ENCODE peak calls at places on chromosomes 7 and 10, in nine cellular contexts. A is astrocyte; L is esophagus squamous epithelium; S is IMR-90; W is uterus; P is CD4-positive, alpha-beta T cell; Q is cardiac muscle cell; H is brain microvascular endothelial cell; I is neural progenitor cell. M is an unnamed sample. For H3K27me3, the result is how much of the 10 kb centered on the place peaks cover.

GRCh38 chr10:19332304-19332703 is 283.7 kb downstream of the MALRD1 start:
- DNase-seq in A (no peak), L (no peak), S (peak), W (no peak), P (no peak), Q (no peak), H (no peak), I (no peak), M (no peak)

GRCh38 chr7:112053405-112054069 is 152.7 kb downstream of the DOCK4 start:
- DNase-seq in A (no peak), L (no peak), S (no peak), W (no peak), P (no peak), Q (no peak), H (no peak), I (no peak), M (no peak)

GRCh38 chr10:124387078-124387874 is 31.4 kb downstream of the OAT start:
- DNase-seq in A (no peak), L (no peak), S (no peak), W (no peak), P (no peak), Q (no peak), H (no peak), I (no peak), M (no peak)

GRCh38 chr10:98422182-98422581 is 7.2 kb upstream of the PYROXD2 start:
- DNase-seq in A (no peak), L (no peak), S (no peak), W (no peak), P (no peak), Q (no peak), H (no peak), I (no peak), M (no peak)

GRCh38 chr10:62076872-62077271 is 175.4 kb downstream of the ARID5B start:
- DNase-seq in A (peak), L (no peak), S (peak), W (no peak), P (no peak), Q (no peak), H (peak), I (no peak), M (no peak)

GRCh38 chr10:113518415-113518814 is 34.4 kb upstream of the HABP2 start:
- DNase-seq in A (no peak), L (no peak), S (no peak), W (no peak), P (no peak), Q (no peak), H (no peak), I (no peak), M (no peak)

GRCh38 chr7:91181949-91182348 is 82.3 kb upstream of the FZD1 start:
- DNase-seq in A (peak), L (no peak), S (peak), W (no peak), P (no peak), Q (no peak), H (no peak), I (no peak), M (no peak)

GRCh38 chr7:142790565-142790964 is 19.8 kb downstream of the PRSS2 start:
- DNase-seq in A (no peak), L (no peak), S (no peak), W (no peak), P (no peak), Q (no peak), H (no peak), I (no peak), M (no peak)

GRCh38 chr7:30583181-30583580 is 11.5 kb upstream of the GARS1 start:
- DNase-seq in A (no peak), L (no peak), S (no peak), W (no peak), P (no peak), Q (no peak), H (no peak), I (no peak), M (no peak)

GRCh38 chr7:129851810-129852209 is 101.0 kb downstream of the UBE2H start:
- DNase-seq in A (no peak), L (no peak), S (no peak), W (no peak), P (no peak), Q (no peak), H (no peak), I (no peak), M (no peak)

GRCh38 chr10:79149662-79150443 is 81.1 kb downstream of the ZMIZ1 start:
- DNase-seq in A (no peak), L (peak), S (peak), W (peak), P (peak), Q (no peak), H (peak), I (peak), M (no peak)

GRCh38 chr10:61606971-61607907 is 55.5 kb upstream of the CABCOCO1 start:
- DNase-seq in A (no peak), L (no peak), S (no peak), W (no peak), P (no peak), Q (peak), H (no peak), I (no peak), M (no peak)

GRCh38 chr10:124944982-124945381 is 3.1 kb downstream of the ZRANB1 start:
- DNase-seq in A (peak), L (no peak), S (peak), W (no peak), P (no peak), Q (no peak), H (no peak), I (no peak), M (no peak)

GRCh38 chr7:1247527-1248041 is 14.9 kb downstream of the UNCX start:
- DNase-seq in A (no peak), L (no peak), S (no peak), W (no peak), P (no peak), Q (no peak), H (no peak), I (peak), M (no peak)

GRCh38 chr7:28020302-28020940 is 160.2 kb downstream of the JAZF1 start:
- DNase-seq in A (peak), L (no peak), S (peak), W (peak), P (no peak), Q (peak), H (peak), I (peak), M (peak)

GRCh38 chr7:102860351-102860811 is 52.4 kb upstream of the LRRC17 start:
- DNase-seq in A (peak), L (no peak), S (peak), W (no peak), P (no peak), Q (no peak), H (peak), I (no peak), M (peak)

GRCh38 chr10:51403522-51403921 is 295.9 kb downstream of the CSTF2T start:
- DNase-seq in A (no peak), L (no peak), S (no peak), W (no peak), P (no peak), Q (no peak), H (no peak), I (no peak), M (no peak)

GRCh38 chr10:51400354-51401096 is 298.9 kb downstream of the CSTF2T start:
- DNase-seq in A (no peak), L (no peak), S (no peak), W (no peak), P (no peak), Q (no peak), H (no peak), I (no peak), M (no peak)

GRCh38 chr10:51397244-51397643 is 302.2 kb downstream of the CSTF2T start:
- DNase-seq in A (no peak), L (no peak), S (no peak), W (no peak), P (no peak), Q (no peak), H (no peak), I (no peak), M (no peak)

GRCh38 chr10:51399840-51400239 is 299.6 kb downstream of the CSTF2T start:
- DNase-seq in A (no peak), L (no peak), S (no peak), W (no peak), P (no peak), Q (no peak), H (no peak), I (no peak), M (no peak)

DNA sequence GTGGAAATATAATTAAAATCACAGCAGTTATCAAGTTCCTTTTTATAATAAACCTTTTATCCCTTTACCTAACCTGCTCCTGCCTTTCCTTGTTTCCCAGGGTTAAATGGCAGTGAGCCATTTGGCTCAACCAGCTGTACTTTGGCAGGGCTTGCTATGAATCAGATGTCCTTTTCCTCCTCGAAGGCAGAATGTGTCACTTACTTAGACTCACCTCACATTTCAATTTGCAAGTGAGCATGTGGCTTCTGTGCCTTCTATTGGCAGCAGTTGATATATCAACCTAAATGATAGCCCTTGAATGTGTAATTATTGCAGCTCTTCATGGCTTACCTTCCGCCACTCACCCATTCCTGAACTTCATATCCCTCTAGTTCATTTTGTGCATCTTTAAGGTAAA is 301.7 kb downstream of the CSTF2T start:
- DNase-seq in A (peak), L (no peak), S (peak), W (peak), P (no peak), Q (no peak), H (peak), I (no peak), M (no peak)
- TF ChIP-seq CTCF in A (no peak), L (no peak), S (no peak), W (no peak), P (no peak), Q (no peak), H (no peak), I (no peak), M (no peak)

GRCh38 chr7:155449008-155449879 is 8.7 kb upstream of the EN2 start:
- DNase-seq in A (no peak), L (no peak), S (no peak), W (no peak), P (no peak), Q (no peak), H (no peak), I (peak), M (no peak)

GRCh38 chr7:155447603-155448002 is 10.3 kb upstream of the EN2 start:
- DNase-seq in A (no peak), L (no peak), S (no peak), W (no peak), P (no peak), Q (no peak), H (no peak), I (no peak), M (no peak)

GRCh38 chr7:155441856-155442255 is 16.1 kb upstream of the EN2 start:
- DNase-seq in A (no peak), L (no peak), S (no peak), W (no peak), P (no peak), Q (no peak), H (no peak), I (no peak), M (no peak)

GRCh38 chr7:155448632-155449007 is 9.3 kb upstream of the EN2 start:
- DNase-seq in A (no peak), L (no peak), S (no peak), W (no peak), P (no peak), Q (no peak), H (no peak), I (peak), M (no peak)

GRCh38 chr7:155444746-155445145 is 13.2 kb upstream of the EN2 start:
- DNase-seq in A (no peak), L (no peak), S (no peak), W (no peak), P (no peak), Q (no peak), H (no peak), I (no peak), M (no peak)
- H3K27me3 ChIP-seq in A (under half), L (under half), S (under half), W (under half), P (under half), Q (half or more), H (under half), I (half or more), M (under half)

GRCh38 chr10:28840202-28840601 is 162.9 kb downstream of the BAMBI start:
- DNase-seq in A (no peak), L (no peak), S (no peak), W (no peak), P (no peak), Q (no peak), H (no peak), I (no peak), M (no peak)
- H3K27ac ChIP-seq in A (peak), L (no peak), S (no peak), W (peak), P (no peak), Q (peak), H (peak), I (no peak), M (no peak)

GRCh38 chr7:100189061-100189460 is 11.3 kb downstream of the STAG3 start:
- DNase-seq in A (no peak), L (no peak), S (no peak), W (no peak), P (no peak), Q (no peak), H (no peak), I (no peak), M (no peak)
- TF ChIP-seq CTCF in A (no peak), L (no peak), S (peak), W (no peak), P (no peak), Q (no peak), H (peak), I (peak), M (peak)

M was measured in AG04450.